ENCODE peak calls at places on chromosomes 6 and 20, in eight cellular contexts. D is stomach, C is H1, E is HCT116, T is transverse colon, G is breast epithelium, M is upper lobe of left lung, P is HepG2. F is an unnamed sample.

GRCh38 chr20:40953856-40954255 is 74.8 kb upstream of the TOP1 start:
- DNase-seq in D (no peak), C (no peak), E (no peak), T (no peak), G (no peak), M (no peak), P (no peak), F (no peak)

GRCh38 chr6:50821431-50822077 is 2.9 kb downstream of the TFAP2B start:
- DNase-seq in D (no peak), C (no peak), E (no peak), T (no peak), G (no peak), M (no peak), P (no peak), F (no peak)

GRCh38 chr6:168648730-168649129 is 207.7 kb downstream of the SMOC2 start:
- DNase-seq in D (no peak), C (no peak), E (no peak), T (no peak), G (no peak), M (no peak), P (no peak), F (no peak)

GRCh38 chr20:16601019-16601418 is 27.8 kb upstream of the KIF16B start:
- DNase-seq in D (no peak), C (no peak), E (no peak), T (no peak), G (no peak), M (no peak), P (no peak), F (no peak)

GRCh38 chr6:6918216-6918983 is 189.4 kb upstream of the RREB1 start:
- DNase-seq in D (no peak), C (no peak), E (peak), T (no peak), G (no peak), M (peak), P (no peak), F (peak)

GRCh38 chr20:44401052-44401769 is 45.7 kb downstream of the HNF4A start:
- DNase-seq in D (no peak), C (no peak), E (no peak), T (peak), G (no peak), M (no peak), P (peak), F (no peak)

GRCh38 chr6:4543596-4543995 is 232.6 kb upstream of the CDYL start:
- DNase-seq in D (no peak), C (no peak), E (no peak), T (no peak), G (no peak), M (no peak), P (no peak), F (no peak)

GRCh38 chr6:18115356-18115755 is 7.1 kb downstream of the NHLRC1 start:
- DNase-seq in D (no peak), C (no peak), E (no peak), T (no peak), G (no peak), M (no peak), P (no peak), F (peak)

GRCh38 chr6:48069280-48069679 is 41.7 kb downstream of the PTCHD4 start:
- DNase-seq in D (no peak), C (no peak), E (no peak), T (no peak), G (no peak), M (no peak), P (no peak), F (no peak)

GRCh38 chr20:51750037-51750769 is 18.0 kb downstream of the ATP9A start:
- DNase-seq in D (peak), C (no peak), E (peak), T (peak), G (peak), M (peak), P (peak), F (no peak)

GRCh38 chr6:52423971-52424381 is 3.8 kb downstream of the EFHC1 start:
- DNase-seq in D (no peak), C (no peak), E (no peak), T (no peak), G (no peak), M (no peak), P (peak), F (no peak)

GRCh38 chr6:158969148-158969547 is 30.9 kb downstream of the RSPH3 start:
- DNase-seq in D (no peak), C (no peak), E (no peak), T (no peak), G (no peak), M (no peak), P (no peak), F (no peak)

GRCh38 chr6:148464319-148465010 is 121.8 kb downstream of the SASH1 start:
- DNase-seq in D (peak), C (peak), E (peak), T (peak), G (peak), M (peak), P (peak), F (peak)

GRCh38 chr20:50015993-50016770 is 33.4 kb downstream of the SNAI1 start:
- DNase-seq in D (no peak), C (no peak), E (no peak), T (no peak), G (no peak), M (no peak), P (peak), F (no peak)

GRCh38 chr6:33746036-33746600 is 587 bp downstream of the IP6K3 start:
- DNase-seq in D (no peak), C (no peak), E (no peak), T (peak), G (no peak), M (no peak), P (no peak), F (no peak)

GRCh38 chr20:54306985-54307710 is 99.3 kb downstream of the PFDN4 start:
- DNase-seq in D (no peak), C (no peak), E (no peak), T (no peak), G (no peak), M (no peak), P (no peak), F (no peak)

GRCh38 chr6:135581211-135581610 is 83.7 kb upstream of the AHI1 start:
- DNase-seq in D (no peak), C (no peak), E (no peak), T (no peak), G (no peak), M (no peak), P (no peak), F (no peak)

GRCh38 chr6:39137235-39137634 is 22.2 kb upstream of the SAYSD1 start:
- DNase-seq in D (peak), C (no peak), E (no peak), T (peak), G (no peak), M (no peak), P (peak), F (peak)

GRCh38 chr6:52251113-52251512 is 6.8 kb upstream of the IL17F start:
- DNase-seq in D (no peak), C (no peak), E (no peak), T (no peak), G (no peak), M (no peak), P (no peak), F (no peak)

GRCh38 chr20:36399969-36400545 is 93.9 kb downstream of the DLGAP4 start:
- DNase-seq in D (no peak), C (no peak), E (no peak), T (no peak), G (no peak), M (no peak), P (no peak), F (no peak)

GRCh38 chr6:151154418-151154817 is 85.3 kb upstream of the AKAP12 start:
- DNase-seq in D (no peak), C (no peak), E (no peak), T (peak), G (no peak), M (no peak), P (peak), F (no peak)

GRCh38 chr6:31728767-31729514 is at the start of gene DDAH2:
- DNase-seq in D (no peak), C (no peak), E (no peak), T (peak), G (no peak), M (no peak), P (no peak), F (no peak)

GRCh38 chr20:56800088-56800487 is 171.0 kb downstream of the TFAP2C start:
- DNase-seq in D (no peak), C (no peak), E (no peak), T (no peak), G (no peak), M (no peak), P (no peak), F (no peak)

GRCh38 chr6:120584111-120584760 is 750.0 kb downstream of the TBC1D32 start:
- DNase-seq in D (no peak), C (no peak), E (no peak), T (no peak), G (no peak), M (no peak), P (no peak), F (no peak)

GRCh38 chr20:23225407-23226060 is 125.1 kb upstream of the NXT1 start:
- DNase-seq in D (peak), C (no peak), E (no peak), T (peak), G (no peak), M (peak), P (no peak), F (peak)

GRCh38 chr20:41347523-41348429 is 7.2 kb downstream of the LPIN3 start:
- DNase-seq in D (no peak), C (no peak), E (no peak), T (no peak), G (no peak), M (no peak), P (no peak), F (no peak)

GRCh38 chr20:40945754-40946451 is 82.7 kb upstream of the TOP1 start:
- DNase-seq in D (peak), C (peak), E (peak), T (peak), G (no peak), M (peak), P (peak), F (no peak)

GRCh38 chr6:124955108-124955851 is 7.0 kb upstream of the RNF217 start:
- DNase-seq in D (no peak), C (no peak), E (no peak), T (no peak), G (no peak), M (no peak), P (no peak), F (no peak)

GRCh38 chr6:28771401-28772267 is 152.2 kb downstream of the TRIM27 start:
- DNase-seq in D (no peak), C (no peak), E (no peak), T (no peak), G (no peak), M (no peak), P (no peak), F (no peak)

GRCh38 chr20:22385602-22386299 is 198.6 kb downstream of the FOXA2 start:
- DNase-seq in D (peak), C (no peak), E (no peak), T (no peak), G (no peak), M (no peak), P (peak), F (no peak)

GRCh38 chr20:10065154-10065833 is 30.5 kb downstream of the ANKEF1 start:
- DNase-seq in D (no peak), C (no peak), E (no peak), T (no peak), G (no peak), M (no peak), P (no peak), F (no peak)

GRCh38 chr6:40320947-40321346 is 266.2 kb downstream of the LRFN2 start:
- DNase-seq in D (no peak), C (no peak), E (no peak), T (no peak), G (no peak), M (no peak), P (no peak), F (no peak)

GRCh38 chr20:2217857-2218529 is 77.8 kb upstream of the TGM3 start:
- DNase-seq in D (no peak), C (no peak), E (no peak), T (peak), G (no peak), M (peak), P (no peak), F (peak)

GRCh38 chr6:28141500-28142329 is at the start of gene ZKSCAN8:
- DNase-seq in D (peak), C (peak), E (peak), T (peak), G (peak), M (peak), P (peak), F (peak)

GRCh38 chr6:83536034-83536646 is 23.8 kb downstream of the PRSS35 start:
- DNase-seq in D (peak), C (no peak), E (peak), T (peak), G (no peak), M (peak), P (peak), F (no peak)

GRCh38 chr6:7146079-7146828 is 38.5 kb downstream of the RREB1 start:
- DNase-seq in D (peak), C (no peak), E (no peak), T (peak), G (no peak), M (peak), P (peak), F (peak)

GRCh38 chr20:20199338-20200160 is 147.2 kb downstream of the CFAP61 start:
- DNase-seq in D (no peak), C (no peak), E (no peak), T (no peak), G (no peak), M (no peak), P (no peak), F (no peak)

GRCh38 chr20:62942456-62942855 is 4.5 kb downstream of the GID8 start:
- DNase-seq in D (no peak), C (no peak), E (no peak), T (no peak), G (no peak), M (no peak), P (no peak), F (no peak)
- H3K4me3 ChIP-seq in D (no peak), C (no peak), E (no peak), T (no peak), G (no peak), M (no peak), P (no peak), F (no peak)

GRCh38 chr6:37625591-37626374 is 71.9 kb downstream of the MDGA1 start:
- DNase-seq in D (no peak), C (no peak), E (no peak), T (no peak), G (no peak), M (no peak), P (no peak), F (no peak)
- TF ChIP-seq POLR2AphosphoS5 in D (no peak), C (no peak), E (no peak), T (no peak), G (no peak), M (no peak), P (no peak), F (no peak)

GRCh38 chr6:97842536-97842935 is 559.5 kb upstream of the MMS22L start:
- DNase-seq in D (no peak), C (no peak), E (no peak), T (no peak), G (no peak), M (no peak), P (no peak), F (no peak)

GRCh38 chr6:97841763-97842162 is 558.7 kb upstream of the MMS22L start:
- DNase-seq in D (no peak), C (no peak), E (no peak), T (no peak), G (no peak), M (no peak), P (no peak), F (no peak)
- H3K4me3 ChIP-seq in D (no peak), C (no peak), E (no peak), T (no peak), G (no peak), M (no peak), P (no peak), F (no peak)

GRCh38 chr6:42698217-42698616 is 24.2 kb downstream of the PRPH2 start:
- DNase-seq in D (no peak), C (no peak), E (no peak), T (no peak), G (no peak), M (no peak), P (no peak), F (no peak)

GRCh38 chr6:42694586-42694985 is 27.8 kb downstream of the PRPH2 start:
- DNase-seq in D (no peak), C (no peak), E (no peak), T (no peak), G (no peak), M (no peak), P (no peak), F (no peak)

GRCh38 chr6:42696526-42697267 is 25.7 kb downstream of the PRPH2 start:
- DNase-seq in D (no peak), C (no peak), E (no peak), T (peak), G (no peak), M (no peak), P (no peak), F (no peak)

GRCh38 chr6:42693725-42694323 is 28.6 kb downstream of the PRPH2 start:
- DNase-seq in D (no peak), C (no peak), E (no peak), T (no peak), G (no peak), M (no peak), P (no peak), F (no peak)

DNA sequence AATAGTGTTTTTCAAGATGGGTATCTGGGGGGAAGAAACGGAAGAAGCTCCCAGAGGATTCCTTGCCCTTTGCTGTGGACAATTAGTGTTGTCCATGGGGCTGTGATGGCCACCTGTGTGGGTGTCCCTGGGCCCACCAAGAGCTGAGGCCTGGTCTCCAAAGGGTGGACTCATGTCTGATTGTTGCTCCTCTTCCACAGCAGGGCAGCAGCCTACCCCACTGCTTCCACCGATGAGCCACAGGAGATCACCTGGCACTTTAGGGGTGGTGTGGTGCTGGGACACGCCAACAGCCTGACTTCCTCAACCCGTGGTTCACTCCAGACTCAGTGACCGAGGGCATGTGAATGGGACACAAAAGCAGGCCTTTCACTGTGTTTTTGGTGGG is 25.1 kb downstream of the PRPH2 start:
- DNase-seq in D (no peak), C (no peak), E (no peak), T (no peak), G (no peak), M (no peak), P (no peak), F (no peak)
- TF ChIP-seq POLR2AphosphoS5 in D (no peak), C (no peak), E (no peak), T (no peak), G (no peak), M (no peak), P (no peak), F (no peak)

DNA sequence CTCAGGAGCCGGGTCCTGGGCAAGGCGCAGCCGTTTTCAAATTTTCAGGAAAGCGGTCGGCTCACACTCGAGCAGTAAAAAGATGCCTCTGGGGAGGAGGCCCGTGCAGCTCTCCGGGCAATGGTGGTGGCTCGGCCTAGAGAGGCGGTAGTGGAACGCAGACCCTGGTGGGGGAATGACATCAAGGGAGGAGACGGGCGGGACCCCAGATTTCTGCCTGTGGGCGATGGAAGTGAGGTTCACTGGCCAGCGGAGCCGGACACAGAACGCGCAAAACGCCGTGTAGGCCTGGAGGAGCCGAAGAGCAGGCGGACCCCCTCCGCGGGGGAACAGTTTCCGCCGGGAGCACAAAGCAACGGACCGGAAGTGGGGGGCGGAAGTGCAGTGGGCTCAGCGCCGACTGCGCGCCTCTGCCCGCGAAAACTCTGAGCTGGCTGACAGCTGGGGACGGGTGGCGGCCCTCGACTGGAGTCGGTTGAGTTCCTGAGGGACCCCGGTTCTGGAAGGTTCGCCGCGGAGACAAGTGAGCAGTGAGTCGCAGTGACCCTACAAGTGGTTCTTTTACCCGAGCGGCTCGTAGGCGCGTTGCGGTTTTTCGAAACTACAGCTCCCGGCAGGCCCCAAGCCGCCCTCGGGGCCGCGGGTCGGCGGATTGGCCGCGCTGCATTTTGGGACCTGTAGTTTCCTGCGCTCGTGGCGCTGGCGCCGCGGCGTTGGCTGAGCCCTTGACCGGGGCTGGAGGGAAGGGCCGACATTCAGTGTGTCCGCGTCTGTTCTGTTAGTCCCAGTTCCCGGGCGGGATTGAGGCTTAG is at the start of gene RTEL1:
- DNase-seq in D (peak), C (no peak), E (peak), T (peak), G (peak), M (peak), P (peak), F (peak)
- H3K4me3 ChIP-seq in D (peak), C (peak), E (peak), T (peak), G (peak), M (peak), P (peak), F (peak)

DNA sequence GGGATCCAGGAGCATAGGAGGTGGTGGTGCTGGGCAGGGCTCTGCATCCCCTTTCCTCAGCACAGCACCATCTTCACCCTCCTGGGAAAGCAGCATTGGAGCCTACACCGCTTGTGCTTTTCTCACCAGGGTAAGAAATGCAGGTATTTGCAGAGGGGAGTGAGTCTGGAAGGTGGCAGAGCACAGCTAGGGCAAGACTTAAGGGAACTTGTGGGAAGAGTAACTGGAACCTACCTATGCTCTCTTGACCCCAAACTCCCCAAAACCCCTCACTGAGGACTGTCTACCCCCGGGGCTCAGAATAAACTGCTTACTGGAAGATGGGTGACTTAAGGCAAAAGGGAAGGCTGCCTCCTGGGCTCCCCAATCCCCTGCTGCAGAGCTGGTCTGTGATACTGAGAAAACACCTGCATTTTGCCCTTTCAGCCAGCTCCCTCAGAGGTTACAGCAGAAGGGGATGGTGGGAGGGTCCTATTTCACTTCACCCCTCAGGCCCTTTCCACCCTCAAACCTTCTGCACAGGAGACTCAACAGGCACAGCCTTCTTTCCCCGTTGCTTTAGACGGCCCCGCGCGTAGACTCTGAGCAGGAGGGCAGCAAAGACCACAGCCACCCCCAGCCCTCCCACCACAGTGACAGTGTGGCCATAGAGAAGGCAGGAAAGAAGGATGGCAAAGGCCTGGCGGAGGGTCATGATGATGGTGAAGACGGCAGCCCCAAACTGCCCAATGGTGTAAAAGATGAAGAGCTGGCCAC is 2.9 kb downstream of the SLC35B2 start:
- DNase-seq in D (no peak), C (no peak), E (no peak), T (no peak), G (no peak), M (no peak), P (no peak), F (no peak)
- TF ChIP-seq POLR2AphosphoS5 in D (no peak), C (peak), E (no peak), T (no peak), G (no peak), M (no peak), P (peak), F (peak)